ENCODE peak calls at places on chromosomes 11 and 22, in four cellular contexts. L is lower lobe of right lung, W is body of pancreas, D is sigmoid colon. N is an unnamed sample.

GRCh38 chr22:26942301-26942927 is 285.0 kb downstream of the MIAT start:
- DNase-seq in W (no peak), D (no peak), L (no peak), N (no peak)

GRCh38 chr11:17917556-17917955 is 95.3 kb downstream of the SERGEF start:
- DNase-seq in L (no peak), W (no peak), D (no peak), N (no peak)

GRCh38 chr22:31870890-31871289 is 73.4 kb upstream of the YWHAH start:
- DNase-seq in L (no peak), D (no peak), W (no peak), N (peak; percentile 83)

GRCh38 chr11:2699185-2699530 is 636 bp downstream of the KCNQ1OT1 start:
- DNase-seq in D (no peak), W (peak; percentile 41), L (peak; percentile 56), N (peak; percentile 62)

GRCh38 chr22:30806391-30806861 is 111.8 kb downstream of the OSBP2 start:
- DNase-seq in L (no peak), D (no peak), W (no peak), N (peak; percentile 85)

GRCh38 chr22:34842630-34843029 is 223.3 kb upstream of the ISX start:
- DNase-seq in D (no peak), W (no peak), L (no peak), N (no peak)

GRCh38 chr11:1928891-1929541 is 9.5 kb downstream of the TNNT3 start:
- DNase-seq in D (no peak), L (no peak), W (no peak), N (peak; percentile 45)

GRCh38 chr11:61331636-61332035 is 1.3 kb downstream of the DDB1 start:
- DNase-seq in D (no peak), L (no peak), W (no peak), N (no peak)

GRCh38 chr11:65432686-65433582 is 10.3 kb downstream of the NEAT1 start:
- DNase-seq in L (no peak), W (no peak), D (no peak), N (no peak)

GRCh38 chr22:38165929-38166593 is 15.6 kb downstream of the PLA2G6 start:
- DNase-seq in L (no peak), W (no peak), D (peak; percentile 28), N (no peak)

GRCh38 chr11:60974726-60975125 is 3.2 kb downstream of the CD6 start:
- DNase-seq in W (no peak), L (no peak), D (no peak), N (no peak)

GRCh38 chr11:9060700-9061111 is 30.7 kb downstream of the SCUBE2 start:
- DNase-seq in D (no peak), W (no peak), L (no peak), N (no peak)

GRCh38 chr11:67118059-67118766 is 850 bp upstream of the KDM2A start:
- DNase-seq in L (peak; percentile 69), W (peak; percentile 50), D (peak; percentile 75), N (no peak)

GRCh38 chr11:67117176-67117575 is 1.9 kb upstream of the KDM2A start:
- DNase-seq in W (no peak), L (no peak), D (no peak), N (no peak)

GRCh38 chr11:67119577-67120391 is 721 bp downstream of the KDM2A start:
- DNase-seq in D (peak; percentile 63), L (peak; percentile 52), W (peak; percentile 20), N (no peak)

GRCh38 chr11:67118801-67119576 is at the start of gene KDM2A:
- DNase-seq in L (peak; percentile 100), W (peak; percentile 100), D (peak; percentile 100), N (peak; percentile 99)

DNA sequence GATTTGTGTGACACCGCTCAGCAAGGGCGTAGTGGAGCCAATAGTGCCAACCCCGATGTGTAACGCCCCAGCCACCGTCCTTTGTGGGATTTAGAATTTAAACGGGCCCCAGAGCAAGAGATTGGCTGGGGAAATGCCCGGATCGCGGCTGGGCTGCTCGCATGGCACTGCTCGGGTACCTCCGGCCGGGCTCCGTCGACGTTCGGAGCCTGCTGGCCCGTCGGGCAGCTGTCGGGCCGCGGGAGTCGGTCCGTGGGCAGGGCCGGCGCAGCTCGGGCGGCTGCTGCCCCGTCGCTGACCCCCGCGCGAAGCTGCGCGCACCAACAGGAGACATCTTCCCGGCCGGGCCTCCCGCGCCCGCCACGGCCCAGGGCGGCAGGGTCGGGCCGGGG is 1.4 kb upstream of the KDM2A start:
- DNase-seq in W (peak; percentile 15), D (peak; percentile 68), L (peak; percentile 67), N (no peak)
- TF ChIP-seq CTCF in W (no peak), D (no peak), L (no peak), N (no peak)

DNA sequence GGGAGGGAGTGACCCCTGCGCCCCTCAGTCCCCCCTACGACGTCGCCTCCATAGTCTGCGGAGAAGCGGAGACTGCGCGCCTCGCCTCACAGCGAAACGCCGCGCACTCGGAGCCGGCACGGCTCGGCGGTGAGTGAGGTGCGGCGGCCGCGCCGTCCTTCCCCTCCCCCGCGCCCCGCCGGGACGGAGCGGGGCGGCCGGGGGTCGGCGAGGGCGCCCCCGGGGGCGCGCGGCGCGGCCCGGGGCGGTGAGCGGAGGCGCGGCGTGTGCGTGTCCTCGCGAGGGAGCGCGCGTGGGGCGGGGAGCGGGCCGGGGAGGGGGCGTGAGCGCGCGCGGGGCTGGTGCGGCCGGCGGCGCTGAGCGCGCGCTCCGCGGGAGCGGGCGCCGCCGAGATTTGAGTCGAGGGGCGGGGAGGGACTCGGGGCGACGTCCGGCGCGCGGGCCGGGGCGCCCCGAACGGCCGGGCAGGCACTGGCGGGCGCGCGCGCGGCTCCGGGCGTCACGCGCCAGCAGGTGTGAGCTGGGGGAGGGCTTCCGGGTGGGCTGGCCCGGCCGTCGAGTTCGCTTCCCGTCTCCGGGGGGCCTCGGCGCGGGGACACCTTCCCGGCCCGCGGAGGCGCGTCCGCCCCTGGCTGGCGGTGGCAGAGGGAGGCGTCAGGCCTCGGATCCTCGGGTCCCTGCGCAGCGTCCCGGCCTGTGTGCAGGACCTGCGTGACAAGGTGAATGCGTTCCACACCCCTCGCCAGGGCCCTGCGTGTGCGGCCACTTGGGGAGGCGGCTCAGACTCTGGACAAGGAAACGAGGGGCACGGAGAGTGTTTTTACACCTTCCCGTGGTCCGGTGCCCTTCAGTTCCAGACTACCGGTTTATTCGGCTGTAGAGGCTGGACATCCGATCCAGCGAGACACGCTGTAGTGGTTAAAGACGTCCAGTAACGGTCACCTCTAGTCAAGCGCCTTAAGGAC is 50.4 kb downstream of the FAM83F start:
- DNase-seq in L (peak; percentile 73), D (peak; percentile 72), W (peak; percentile 57), N (no peak)
- H3K27ac ChIP-seq in L (peak overlapping the region; percentile 95), D (peak overlapping the region; percentile 95), W (peak overlapping the region; percentile 93), N (peak overlapping the region; percentile 32)

DNA sequence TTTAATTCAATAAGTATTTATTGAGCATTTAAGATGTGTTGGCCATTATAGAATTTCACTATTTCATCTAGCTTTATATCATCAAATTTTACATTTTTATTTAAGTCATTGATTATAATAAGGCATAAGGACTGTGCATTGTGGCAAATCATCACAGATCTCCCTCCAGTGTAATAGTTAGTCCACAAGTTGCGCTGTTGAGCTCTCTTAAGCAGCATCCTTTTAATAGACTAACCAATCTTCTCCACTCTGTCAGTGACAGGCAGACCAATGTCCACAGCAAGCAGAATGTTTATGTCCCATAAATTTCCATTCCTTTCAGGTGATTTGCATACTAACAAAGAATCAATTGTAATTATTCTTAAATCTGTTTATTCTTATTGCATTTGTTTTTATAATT is 595.3 kb upstream of the CCDC90B start:
- DNase-seq in D (no peak), L (no peak), W (no peak), N (no peak)
- TF ChIP-seq CTCF in D (no peak), L (no peak), W (no peak), N (no peak)

DNA sequence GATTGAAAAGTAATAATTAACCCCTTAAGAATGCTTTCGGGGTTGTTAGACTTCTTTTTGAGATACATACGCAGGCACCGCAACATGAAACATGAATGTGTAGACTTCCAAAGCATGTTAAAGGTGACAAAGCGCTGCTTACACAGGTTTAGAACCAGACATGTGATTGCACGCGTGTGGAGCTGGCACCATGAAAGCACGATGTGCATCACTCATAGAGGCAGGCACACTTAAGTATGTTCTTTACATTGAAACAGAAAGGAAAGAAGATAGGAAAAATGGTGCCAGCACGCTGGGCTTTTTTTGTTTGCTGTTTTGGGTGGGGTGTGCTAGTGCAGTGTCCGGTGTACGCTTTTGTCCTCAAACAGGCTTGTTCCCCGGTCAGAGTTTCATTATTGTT is 83.6 kb upstream of the PPARA start:
- DNase-seq in L (peak; percentile 25), D (peak; percentile 63), W (peak; percentile 46), N (no peak)
- H3K27ac ChIP-seq in L (peak overlapping the region; percentile 97), D (peak overlapping the region; percentile 99), W (peak overlapping the region; percentile 100), N (peak overlapping the region; percentile 99)

GRCh38 chr11:94544582-94544831 is 786 bp downstream of the FUT4 start:
- DNase-seq in D (no peak), W (peak; percentile 31), L (peak; percentile 60), N (no peak)
- TF ChIP-seq CTCF in D (no peak), W (no peak), L (no peak), N (no peak)

DNA sequence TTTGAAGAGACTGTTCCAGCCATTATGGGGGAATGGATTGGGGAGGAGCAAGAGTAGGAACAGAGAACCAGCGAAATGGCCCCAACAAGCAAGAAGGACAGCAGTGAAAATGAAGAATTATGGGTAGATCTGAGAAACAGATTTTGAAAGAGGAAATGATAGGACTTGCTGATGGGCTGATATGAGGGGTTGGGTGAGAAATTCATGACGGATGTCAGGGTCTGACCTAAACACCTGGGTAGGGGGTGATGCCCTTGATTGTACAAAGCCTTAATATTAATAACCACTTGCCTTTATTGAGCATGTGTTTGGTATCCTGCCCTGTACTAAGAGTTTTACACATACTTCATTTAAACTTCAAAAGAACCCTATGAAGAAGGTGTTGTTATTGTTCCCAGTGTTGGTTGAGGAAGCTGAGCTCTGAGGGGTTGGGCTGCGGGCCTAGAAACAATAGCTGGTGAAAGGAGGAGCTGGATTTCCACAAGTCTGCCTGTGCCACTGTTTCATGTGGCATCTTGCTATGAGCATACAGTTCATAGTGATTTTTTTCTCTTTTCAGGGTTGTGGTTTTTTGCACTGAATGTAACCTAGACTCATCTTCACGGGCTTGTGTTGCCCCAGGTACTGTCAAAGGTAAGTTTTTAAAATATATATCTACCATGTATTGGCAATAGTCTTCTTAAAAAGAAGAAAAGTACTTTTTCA is 61.1 kb upstream of the TNRC6B start:
- DNase-seq in W (no peak), D (no peak), L (no peak), N (no peak)
- H3K27ac ChIP-seq in W (no peak overlapping the region), D (no peak overlapping the region), L (no peak overlapping the region), N (no peak overlapping the region)

N was measured in RWPE2.